ENCODE peak calls at places on chromosomes 11 and 22, in five cellular contexts. W, X, S, P and A are unnamed samples. For H3K36me3, the result is how much of the 10 kb centered on the place peaks cover.

GRCh38 chr11:31487848-31488247 is 21.6 kb downstream of the IMMP1L start:
- DNase-seq in W (peak), X (no peak), S (no peak), P (peak), A (no peak)

GRCh38 chr11:124748481-124749338 is 3.3 kb downstream of the VSIG2 start:
- DNase-seq in W (no peak), X (no peak), S (no peak), P (no peak), A (no peak)

GRCh38 chr22:32587449-32587848 is 112.8 kb downstream of the FBXO7 start:
- DNase-seq in W (no peak), X (no peak), S (no peak), P (peak), A (no peak)

GRCh38 chr22:37981282-37982011 is 2.9 kb downstream of the SOX10 start:
- DNase-seq in W (no peak), X (no peak), S (no peak), P (no peak), A (no peak)

GRCh38 chr11:85464283-85464682 is 162.9 kb downstream of the DLG2 start:
- DNase-seq in W (no peak), X (no peak), S (no peak), P (no peak), A (no peak)

GRCh38 chr11:8690374-8691342 is 8.1 kb downstream of the RPL27A start:
- DNase-seq in W (no peak), X (no peak), S (no peak), P (no peak), A (no peak)

GRCh38 chr11:126328444-126328843 is 24.6 kb downstream of the DCPS start:
- DNase-seq in W (no peak), X (no peak), S (no peak), P (no peak), A (peak)

GRCh38 chr11:3984896-3985295 is 109.7 kb upstream of the RRM1 start:
- DNase-seq in W (no peak), X (no peak), S (no peak), P (peak), A (no peak)

GRCh38 chr11:23181022-23181807 is 320.9 kb upstream of the CCDC179 start:
- DNase-seq in W (no peak), X (no peak), S (no peak), P (no peak), A (no peak)

GRCh38 chr11:69640260-69640994 is 529 bp upstream of the CCND1 start:
- DNase-seq in W (no peak), X (peak), S (no peak), P (peak), A (peak)

GRCh38 chr11:126416542-126417090 is 61.1 kb downstream of the ST3GAL4 start:
- DNase-seq in W (peak), X (peak), S (peak), P (peak), A (peak)

GRCh38 chr11:115042002-115042401 is 363.7 kb downstream of the NXPE2 start:
- DNase-seq in W (peak), X (no peak), S (no peak), P (no peak), A (no peak)

GRCh38 chr11:77107950-77108349 is 5.3 kb downstream of the OMP start:
- DNase-seq in W (no peak), X (peak), S (no peak), P (peak), A (peak)

GRCh38 chr22:30891443-30891755 is 77.2 kb downstream of the MORC2 start:
- DNase-seq in W (no peak), X (no peak), S (no peak), P (no peak), A (peak)

GRCh38 chr11:9302448-9302847 is 11.9 kb downstream of the TMEM41B start:
- DNase-seq in W (no peak), X (no peak), S (no peak), P (no peak), A (no peak)

GRCh38 chr11:110525883-110526282 is 96.1 kb downstream of the FDX1 start:
- DNase-seq in W (no peak), X (no peak), S (no peak), P (peak), A (no peak)

GRCh38 chr11:68076371-68077042 is 37.7 kb downstream of the TCIRG1 start:
- DNase-seq in W (peak), X (no peak), S (no peak), P (no peak), A (no peak)

GRCh38 chr11:16013649-16014275 is 342.6 kb downstream of the SOX6 start:
- DNase-seq in W (no peak), X (no peak), S (no peak), P (no peak), A (no peak)

GRCh38 chr22:18990355-18991137 is 54.5 kb upstream of the PRODH start:
- DNase-seq in W (no peak), X (no peak), S (no peak), P (no peak), A (no peak)

GRCh38 chr11:74646215-74646614 is 53.8 kb downstream of the POLD3 start:
- DNase-seq in W (no peak), X (no peak), S (no peak), P (no peak), A (no peak)

GRCh38 chr11:99068832-99069231 is 48.1 kb downstream of the CNTN5 start:
- DNase-seq in W (no peak), X (no peak), S (no peak), P (no peak), A (no peak)

GRCh38 chr11:111785886-111786412 is 19.8 kb upstream of the PPP2R1B start:
- DNase-seq in W (no peak), X (no peak), S (no peak), P (no peak), A (no peak)

GRCh38 chr11:12117200-12117995 is 7.0 kb downstream of the MICAL2 start:
- DNase-seq in W (no peak), X (no peak), S (no peak), P (no peak), A (no peak)

GRCh38 chr11:63829823-63830489 is 9.0 kb upstream of the MARK2 start:
- DNase-seq in W (peak), X (no peak), S (no peak), P (peak), A (no peak)

GRCh38 chr11:122976734-122977454 is 4.7 kb downstream of the BSX start:
- DNase-seq in W (no peak), X (no peak), S (no peak), P (no peak), A (no peak)

GRCh38 chr11:134230339-134230738 is 5.9 kb downstream of the VPS26B start:
- DNase-seq in W (no peak), X (no peak), S (no peak), P (no peak), A (no peak)

GRCh38 chr22:31062566-31063230 is 18.4 kb upstream of the SMTN start:
- DNase-seq in W (no peak), X (no peak), S (no peak), P (no peak), A (no peak)

GRCh38 chr11:109967121-109967520 is 126.1 kb upstream of the ZC3H12C start:
- DNase-seq in W (no peak), X (no peak), S (no peak), P (no peak), A (no peak)

GRCh38 chr11:78715639-78716311 is 141.1 kb upstream of the NARS2 start:
- DNase-seq in W (peak), X (peak), S (no peak), P (peak), A (peak)

GRCh38 chr11:128687321-128687720 is 6.6 kb upstream of the FLI1 start:
- DNase-seq in W (no peak), X (no peak), S (no peak), P (peak), A (peak)

GRCh38 chr11:90629251-90629806 is 406.5 kb upstream of the CHORDC1 start:
- DNase-seq in W (no peak), X (no peak), S (no peak), P (no peak), A (no peak)

GRCh38 chr11:86740628-86741488 is 59.5 kb upstream of the PRSS23 start:
- DNase-seq in W (no peak), X (no peak), S (no peak), P (peak), A (no peak)

GRCh38 chr11:61541568-61541967 is 33.0 kb downstream of the LRRC10B start:
- DNase-seq in W (no peak), X (no peak), S (no peak), P (peak), A (no peak)

GRCh38 chr11:110295487-110296225 is 758 bp downstream of the RDX start:
- DNase-seq in W (peak), X (peak), S (no peak), P (peak), A (peak)

GRCh38 chr11:6615882-6616585 is 3.2 kb downstream of the TPP1 start:
- DNase-seq in W (no peak), X (no peak), S (no peak), P (no peak), A (no peak)

GRCh38 chr11:79441159-79441875 is 487 bp upstream of the TENM4 start:
- DNase-seq in W (no peak), X (no peak), S (no peak), P (no peak), A (no peak)

GRCh38 chr11:27898166-27898565 is 197.9 kb upstream of the BDNF start:
- DNase-seq in W (no peak), X (no peak), S (no peak), P (no peak), A (no peak)

GRCh38 chr11:30546334-30546733 is 39.8 kb downstream of the MPPED2 start:
- DNase-seq in W (no peak), X (no peak), S (no peak), P (no peak), A (no peak)

GRCh38 chr22:42189761-42190160 is 59.2 kb upstream of the CYP2D6 start:
- DNase-seq in W (no peak), X (no peak), S (no peak), P (no peak), A (no peak)

GRCh38 chr11:567036-567628 is 6.4 kb downstream of the RASSF7 start:
- DNase-seq in W (no peak), X (no peak), S (no peak), P (no peak), A (no peak)
- H3K4me3 ChIP-seq in W (peak), X (no peak), S (peak), P (peak), A (peak)

GRCh38 chr22:46338636-46339035 is 3.1 kb downstream of the TRMU start:
- DNase-seq in W (no peak), X (no peak), S (no peak), P (no peak), A (no peak)

GRCh38 chr22:46337870-46338269 is 2.4 kb downstream of the TRMU start:
- DNase-seq in W (no peak), X (no peak), S (no peak), P (no peak), A (no peak)

GRCh38 chr22:46336119-46337078 is 885 bp downstream of the TRMU start:
- DNase-seq in W (no peak), X (peak), S (no peak), P (peak), A (no peak)

GRCh38 chr22:46340676-46341075 is 5.2 kb downstream of the TRMU start:
- DNase-seq in W (no peak), X (no peak), S (no peak), P (no peak), A (no peak)

DNA sequence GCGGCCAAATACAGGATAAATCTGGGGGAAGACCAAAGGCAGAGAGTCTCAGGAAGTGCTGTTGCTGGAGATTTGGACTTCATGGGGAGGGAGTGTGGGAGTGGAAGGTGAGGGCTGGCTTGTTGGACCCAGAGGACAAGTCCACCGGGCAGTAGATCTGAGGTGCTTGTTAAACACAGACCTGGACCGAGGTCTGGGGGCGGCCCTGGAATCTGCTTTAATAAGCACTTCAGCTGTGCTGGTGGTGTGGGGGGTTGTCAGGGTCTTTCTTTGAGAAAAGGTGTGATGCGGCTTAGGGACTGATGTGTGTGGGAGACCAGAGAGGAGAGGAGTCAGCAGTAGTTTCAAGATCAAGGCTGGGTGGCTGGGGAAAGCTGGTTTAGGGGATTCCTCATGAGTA is 4.4 kb downstream of the TRMU start:
- DNase-seq in W (no peak), X (no peak), S (no peak), P (no peak), A (no peak)
- H3K36me3 ChIP-seq in W (half or more), X (half or more), S (under half), P (under half), A (half or more)

GRCh38 chr22:40216041-40216756 is 38.5 kb downstream of the TNRC6B start:
- DNase-seq in W (no peak), X (peak), S (no peak), P (no peak), A (no peak)
- H3K4me3 ChIP-seq in W (no peak), X (no peak), S (no peak), P (no peak), A (no peak)

GRCh38 chr11:116874251-116874650 is 36.8 kb upstream of the APOA1 start:
- DNase-seq in W (no peak), X (no peak), S (no peak), P (peak), A (no peak)
- H3K36me3 ChIP-seq in W (under half), X (half or more), S (under half), P (under half), A (half or more)

GRCh38 chr11:65870706-65871681 is 1.6 kb downstream of the EFEMP2 start:
- DNase-seq in W (peak), X (no peak), S (no peak), P (no peak), A (no peak)

GRCh38 chr11:65873280-65874156 is 918 bp upstream of the EFEMP2 start:
- DNase-seq in W (peak), X (peak), S (peak), P (peak), A (peak)

GRCh38 chr11:65871811-65872548 is 620 bp downstream of the EFEMP2 start:
- DNase-seq in W (no peak), X (no peak), S (no peak), P (peak), A (peak)

GRCh38 chr11:65870307-65870658 is 2.3 kb downstream of the EFEMP2 start:
- DNase-seq in W (no peak), X (no peak), S (no peak), P (no peak), A (no peak)

DNA sequence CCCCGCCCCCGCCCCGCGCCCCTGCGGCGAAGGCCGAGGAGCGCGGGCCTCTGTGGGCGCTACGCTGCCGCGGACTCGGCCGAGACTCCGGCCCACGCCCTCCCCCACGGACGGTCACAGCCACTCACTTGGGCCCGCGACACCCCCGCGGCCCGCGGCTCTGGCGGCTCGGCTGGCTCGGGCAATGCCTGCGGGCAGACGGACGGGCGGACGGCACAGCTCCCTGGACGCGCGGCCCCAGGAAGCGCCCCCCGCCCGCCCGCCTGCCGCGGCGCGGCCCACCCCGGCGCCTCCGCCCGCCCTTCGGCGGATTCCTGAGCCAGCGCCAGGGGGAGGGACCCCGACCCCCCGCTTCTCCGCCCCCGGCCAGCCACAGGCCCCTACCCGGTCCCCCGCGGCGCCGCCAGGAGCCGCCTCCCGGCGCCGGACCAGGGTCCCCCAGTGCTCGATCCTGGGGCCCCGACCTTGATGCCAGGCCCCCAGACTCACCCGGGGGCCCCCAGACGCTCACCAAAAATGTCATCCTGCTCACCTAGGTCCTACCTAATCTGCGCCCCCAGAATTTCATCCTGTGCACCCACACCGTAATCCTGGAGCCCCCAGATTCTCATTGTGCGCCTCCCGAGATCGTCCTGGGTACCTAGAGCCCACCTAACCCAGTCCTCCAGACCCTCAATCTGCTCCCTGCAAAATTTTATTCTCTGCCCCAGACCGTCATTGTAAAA is at the start of gene EFEMP2:
- DNase-seq in W (no peak), X (no peak), S (no peak), P (peak), A (peak)
- H3K4me3 ChIP-seq in W (peak), X (peak), S (peak), P (peak), A (peak)

GRCh38 chr11:57409321-57410100 is 17.4 kb downstream of the SLC43A3 start:
- DNase-seq in W (no peak), X (no peak), S (no peak), P (no peak), A (no peak)
- H3K36me3 ChIP-seq in W (under half), X (half or more), S (under half), P (under half), A (half or more)

DNA sequence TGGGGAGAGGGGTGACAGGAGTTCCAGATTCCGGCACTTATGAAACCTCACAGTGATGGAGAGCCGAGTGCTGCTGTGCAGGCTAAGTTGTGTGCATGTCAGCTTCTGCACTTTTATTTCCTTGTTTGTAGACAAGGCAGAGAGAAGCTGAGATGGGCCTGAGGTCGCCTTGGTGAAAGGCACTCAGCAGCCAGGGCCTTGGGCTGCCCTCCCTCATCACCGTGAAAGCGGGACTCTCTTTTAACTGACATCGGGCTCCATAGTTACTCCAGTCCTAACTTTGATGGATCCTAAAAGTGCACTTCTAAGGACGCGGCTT is 7.6 kb downstream of the CD81 start:
- DNase-seq in W (no peak), X (no peak), S (no peak), P (no peak), A (no peak)
- H3K4me3 ChIP-seq in W (no peak), X (no peak), S (no peak), P (no peak), A (no peak)

GRCh38 chr22:43711681-43712080 is 100.4 kb downstream of the EFCAB6 start:
- DNase-seq in W (no peak), X (no peak), S (no peak), P (no peak), A (no peak)
- H3K36me3 ChIP-seq in W (under half), X (under half), S (under half), P (under half), A (under half)

GRCh38 chr11:120569903-120570302 is 58.4 kb downstream of the GRIK4 start:
- DNase-seq in W (no peak), X (no peak), S (no peak), P (no peak), A (no peak)
- H3K4me3 ChIP-seq in W (no peak), X (no peak), S (no peak), P (no peak), A (no peak)

DNA sequence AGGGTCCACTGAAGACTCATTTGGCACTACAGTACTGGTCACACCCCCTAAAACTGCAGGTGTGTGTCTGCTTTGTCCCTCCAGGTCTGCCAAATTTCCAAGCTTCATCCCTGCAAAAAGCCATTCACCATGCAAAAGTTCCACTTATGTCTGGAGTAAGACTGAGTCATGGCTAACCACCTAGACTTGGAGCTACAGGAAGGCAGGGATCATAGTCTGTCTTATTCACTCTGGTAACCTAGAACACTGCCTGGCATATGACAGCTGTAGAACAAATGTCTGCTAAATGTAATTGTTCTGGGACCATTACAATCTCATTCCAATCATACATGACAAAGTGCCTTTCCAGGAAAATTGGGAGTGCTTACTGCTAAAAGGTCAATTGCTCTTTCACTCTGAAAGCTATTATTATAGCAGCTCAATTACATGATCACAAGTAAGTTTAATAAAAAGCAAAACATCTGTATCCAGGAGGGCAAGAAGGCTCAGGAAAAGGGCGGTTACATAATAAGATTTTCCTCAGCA is 99.1 kb upstream of the CHRM4 start:
- DNase-seq in W (no peak), X (no peak), S (no peak), P (no peak), A (no peak)
- H3K36me3 ChIP-seq in W (under half), X (under half), S (under half), P (under half), A (under half)